ENCODE peak calls at places on chromosomes 4 and X, in four cellular contexts. Q is mesenchymal stem cell, H is IMR-90, R is neuronal stem cell. I is an unnamed sample.

GRCh38 chrX:115598556-115598955 is 37.6 kb downstream of the PLS3 start:
- DNase-seq in R (no peak), Q (no peak), H (no peak), I (no peak)

GRCh38 chr4:137599766-137600165 is 67.5 kb upstream of the PCDH18 start:
- DNase-seq in Q (no peak), R (no peak), H (no peak), I (no peak)

GRCh38 chr4:22233257-22233656 is 282.6 kb downstream of the ADGRA3 start:
- DNase-seq in H (no peak), R (no peak), Q (no peak), I (no peak)

GRCh38 chrX:130636277-130636676 is 234.5 kb downstream of the RBMX2 start:
- DNase-seq in R (no peak), H (no peak), Q (no peak), I (no peak)

GRCh38 chrX:67780694-67781109 is 236.9 kb downstream of the AR start:
- DNase-seq in R (no peak), Q (peak), H (peak), I (no peak)

GRCh38 chr4:165588534-165589310 is 209.9 kb downstream of the CPE start:
- DNase-seq in H (no peak), R (no peak), Q (no peak), I (no peak)

GRCh38 chr4:147877308-147877771 is 145.5 kb downstream of the ARHGAP10 start:
- DNase-seq in H (no peak), Q (no peak), R (no peak), I (no peak)

GRCh38 chr4:144615182-144615581 is 30.8 kb upstream of the HHIP start:
- DNase-seq in H (peak), Q (peak), R (no peak), I (no peak)

GRCh38 chrX:109399831-109400230 is 82.1 kb downstream of the GUCY2F start:
- DNase-seq in H (no peak), Q (no peak), R (peak), I (no peak)

GRCh38 chr4:183014361-183015084 is 84.5 kb upstream of the WWC2 start:
- DNase-seq in R (no peak), Q (no peak), H (no peak), I (no peak)

GRCh38 chrX:10314530-10315104 is 157.8 kb downstream of the CLCN4 start:
- DNase-seq in Q (no peak), R (no peak), H (no peak), I (no peak)

DNA sequence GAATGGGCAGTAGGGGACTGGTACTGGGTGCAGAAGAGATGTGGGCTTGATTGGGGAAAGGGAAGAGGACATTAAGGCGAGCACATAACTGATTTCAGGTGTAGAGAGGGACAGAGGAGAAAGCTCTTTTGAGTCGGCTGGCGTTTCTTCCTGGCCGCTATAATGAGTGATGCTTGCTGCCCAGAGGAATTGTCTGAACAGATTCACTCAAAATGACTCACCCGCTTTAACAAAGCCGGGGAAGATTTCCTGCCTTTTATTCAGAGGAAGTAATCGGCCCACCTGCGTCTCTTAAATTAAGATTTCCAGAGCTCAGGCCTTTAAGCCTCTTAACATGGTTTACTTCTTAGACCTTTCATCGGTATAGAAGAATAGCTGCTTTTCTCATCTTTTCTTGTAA is 102.1 kb upstream of the AP1S2 start:
- DNase-seq in Q (no peak), R (peak), H (no peak), I (peak)
- H4K91ac ChIP-seq in Q (no peak), R (no peak), H (no peak), I (no peak)

DNA sequence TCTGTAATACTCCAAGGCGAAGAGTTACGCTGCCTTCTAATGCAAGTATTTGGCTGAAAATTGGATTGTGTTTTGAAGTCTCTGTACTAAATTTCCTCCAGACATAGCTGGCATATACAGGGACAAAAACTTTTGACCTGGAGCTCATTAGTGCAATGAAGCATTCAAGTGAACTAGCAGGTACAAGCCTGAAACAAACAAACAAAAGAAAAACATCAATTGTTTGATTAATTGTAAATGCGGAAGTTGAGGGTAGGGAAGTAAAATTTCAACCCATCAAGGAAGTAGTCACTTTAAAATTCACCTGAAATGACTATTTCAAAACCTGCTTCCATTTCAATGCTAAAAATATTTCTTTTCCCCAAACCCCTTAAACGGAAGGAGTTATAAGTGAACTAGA is 516.3 kb upstream of the ATOH1 start:
- DNase-seq in H (no peak), R (no peak), Q (no peak), I (no peak)
- H4K91ac ChIP-seq in H (no peak), R (no peak), Q (no peak), I (no peak)

DNA sequence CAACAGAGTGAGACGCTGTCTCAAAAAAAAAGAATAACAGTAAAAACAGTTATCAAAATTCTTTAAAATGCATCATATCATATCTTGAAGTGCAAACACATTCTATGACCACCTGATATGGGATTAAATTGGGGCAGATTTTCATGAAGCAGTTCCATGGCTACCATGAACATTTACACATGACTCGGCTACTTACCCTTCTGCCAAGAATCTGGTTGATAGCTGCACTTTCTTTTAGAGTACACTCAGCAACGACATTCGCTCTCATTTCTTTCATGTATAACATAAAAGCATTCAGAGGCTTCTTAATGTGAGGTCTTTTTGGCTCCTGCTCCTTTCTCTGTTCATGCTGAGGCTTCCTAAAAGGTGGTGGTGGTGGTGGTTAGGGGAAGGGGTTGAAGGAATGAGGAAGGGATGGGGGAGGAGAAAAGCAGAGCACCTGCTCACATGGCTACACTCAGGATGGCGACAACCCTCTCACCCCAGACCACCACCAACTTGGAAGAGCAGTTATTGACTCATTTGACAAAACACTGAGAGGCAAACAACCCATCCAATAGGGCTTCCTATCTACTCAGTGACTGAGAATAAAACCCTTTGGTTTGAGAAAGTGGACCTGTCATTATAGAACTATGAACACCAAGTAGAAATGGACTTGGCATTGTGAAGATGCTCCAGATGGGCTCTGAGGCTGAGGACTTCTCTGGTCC is 88.5 kb downstream of the HADH start:
- DNase-seq in Q (no peak), H (no peak), R (no peak), I (no peak)
- H4K91ac ChIP-seq in Q (no peak), H (no peak), R (no peak), I (no peak)

GRCh38 chr4:185895866-185896265 is 83.9 kb upstream of the SORBS2 start:
- DNase-seq in Q (no peak), H (no peak), R (no peak), I (no peak)
- H4K91ac ChIP-seq in Q (no peak), H (no peak), R (no peak), I (no peak)

I was measured in H9.